ENCODE peak calls at places on chromosomes 16 and 17, in seven cellular contexts. One of them, this sample, is unnamed.

GRCh38 chr17:51598824-51599223 is 338.5 kb downstream of the UTP18 start:
- DNase-seq in AML-193: no peak
- DNase-seq in activated CD4-positive, alpha-beta T cell treated with anti-CD3 and anti-CD28 coated beads, Interleukin-2, amount 50 U/mL, for 1 hour: no peak
- DNase-seq in cardiac muscle cell: no peak
- DNase-seq in ascending aorta: no peak
- DNase-seq in stimulated activated CD8-positive, alpha-beta memory T cell treated with anti-CD3 and anti-CD28 coated beads, Interleukin-12 subunit alpha, Interleukin-12 subunit beta, amount 100 ng/mL, for 4 hours: no peak
- DNase-seq in NCI-H2029: no peak
- DNase-seq in this sample: no peak

GRCh38 chr17:28384281-28385036 is 13.0 kb downstream of the SARM1 start:
- DNase-seq in activated CD4-positive, alpha-beta T cell treated with anti-CD3 and anti-CD28 coated beads, Interleukin-2, amount 50 U/mL, for 1 hour: peak; percentile 56
- DNase-seq in AML-193: no peak
- DNase-seq in cardiac muscle cell: peak; percentile 48
- DNase-seq in stimulated activated CD8-positive, alpha-beta memory T cell treated with anti-CD3 and anti-CD28 coated beads, Interleukin-12 subunit alpha, Interleukin-12 subunit beta, amount 100 ng/mL, for 4 hours: peak; percentile 42
- DNase-seq in ascending aorta: peak; percentile 12
- DNase-seq in NCI-H2029: peak; percentile 71
- DNase-seq in this sample: peak; percentile 80

GRCh38 chr16:3691778-3692177 is 25.5 kb downstream of the TRAP1 start:
- DNase-seq in NCI-H2029: no peak
- DNase-seq in AML-193: no peak
- DNase-seq in cardiac muscle cell: no peak
- DNase-seq in activated CD4-positive, alpha-beta T cell treated with anti-CD3 and anti-CD28 coated beads, Interleukin-2, amount 50 U/mL, for 1 hour: no peak
- DNase-seq in stimulated activated CD8-positive, alpha-beta memory T cell treated with anti-CD3 and anti-CD28 coated beads, Interleukin-12 subunit alpha, Interleukin-12 subunit beta, amount 100 ng/mL, for 4 hours: no peak
- DNase-seq in ascending aorta: no peak
- DNase-seq in this sample: no peak

GRCh38 chr17:45784583-45785372 is 658 bp downstream of the CRHR1 start:
- DNase-seq in cardiac muscle cell: peak; percentile 47
- DNase-seq in ascending aorta: no peak
- DNase-seq in NCI-H2029: no peak
- DNase-seq in stimulated activated CD8-positive, alpha-beta memory T cell treated with anti-CD3 and anti-CD28 coated beads, Interleukin-12 subunit alpha, Interleukin-12 subunit beta, amount 100 ng/mL, for 4 hours: no peak
- DNase-seq in activated CD4-positive, alpha-beta T cell treated with anti-CD3 and anti-CD28 coated beads, Interleukin-2, amount 50 U/mL, for 1 hour: peak; percentile 33
- DNase-seq in AML-193: no peak
- DNase-seq in this sample: no peak

GRCh38 chr16:54540525-54541180 is 254.1 kb upstream of the IRX3 start:
- DNase-seq in AML-193: no peak
- DNase-seq in stimulated activated CD8-positive, alpha-beta memory T cell treated with anti-CD3 and anti-CD28 coated beads, Interleukin-12 subunit alpha, Interleukin-12 subunit beta, amount 100 ng/mL, for 4 hours: no peak
- DNase-seq in ascending aorta: no peak
- DNase-seq in cardiac muscle cell: no peak
- DNase-seq in NCI-H2029: no peak
- DNase-seq in activated CD4-positive, alpha-beta T cell treated with anti-CD3 and anti-CD28 coated beads, Interleukin-2, amount 50 U/mL, for 1 hour: no peak
- DNase-seq in this sample: no peak

GRCh38 chr16:28110074-28110473 is 46.6 kb upstream of the GSG1L start:
- DNase-seq in stimulated activated CD8-positive, alpha-beta memory T cell treated with anti-CD3 and anti-CD28 coated beads, Interleukin-12 subunit alpha, Interleukin-12 subunit beta, amount 100 ng/mL, for 4 hours: no peak
- DNase-seq in AML-193: no peak
- DNase-seq in ascending aorta: no peak
- DNase-seq in cardiac muscle cell: no peak
- DNase-seq in NCI-H2029: no peak
- DNase-seq in activated CD4-positive, alpha-beta T cell treated with anti-CD3 and anti-CD28 coated beads, Interleukin-2, amount 50 U/mL, for 1 hour: no peak
- DNase-seq in this sample: no peak

GRCh38 chr16:27286446-27286845 is 17.9 kb upstream of the NSMCE1 start:
- DNase-seq in ascending aorta: no peak
- DNase-seq in activated CD4-positive, alpha-beta T cell treated with anti-CD3 and anti-CD28 coated beads, Interleukin-2, amount 50 U/mL, for 1 hour: no peak
- DNase-seq in cardiac muscle cell: no peak
- DNase-seq in AML-193: no peak
- DNase-seq in NCI-H2029: no peak
- DNase-seq in stimulated activated CD8-positive, alpha-beta memory T cell treated with anti-CD3 and anti-CD28 coated beads, Interleukin-12 subunit alpha, Interleukin-12 subunit beta, amount 100 ng/mL, for 4 hours: no peak
- DNase-seq in this sample: no peak

GRCh38 chr17:68011199-68011665 is 15.0 kb upstream of the C17orf58 start:
- DNase-seq in cardiac muscle cell: peak; percentile 63
- DNase-seq in NCI-H2029: no peak
- DNase-seq in activated CD4-positive, alpha-beta T cell treated with anti-CD3 and anti-CD28 coated beads, Interleukin-2, amount 50 U/mL, for 1 hour: peak; percentile 55
- DNase-seq in AML-193: peak; percentile 73
- DNase-seq in stimulated activated CD8-positive, alpha-beta memory T cell treated with anti-CD3 and anti-CD28 coated beads, Interleukin-12 subunit alpha, Interleukin-12 subunit beta, amount 100 ng/mL, for 4 hours: peak; percentile 24
- DNase-seq in ascending aorta: no peak
- DNase-seq in this sample: peak; percentile 31

GRCh38 chr16:79042886-79043285 is 557.7 kb downstream of the MAF start:
- DNase-seq in NCI-H2029: no peak
- DNase-seq in stimulated activated CD8-positive, alpha-beta memory T cell treated with anti-CD3 and anti-CD28 coated beads, Interleukin-12 subunit alpha, Interleukin-12 subunit beta, amount 100 ng/mL, for 4 hours: no peak
- DNase-seq in activated CD4-positive, alpha-beta T cell treated with anti-CD3 and anti-CD28 coated beads, Interleukin-2, amount 50 U/mL, for 1 hour: peak; percentile 1
- DNase-seq in AML-193: no peak
- DNase-seq in cardiac muscle cell: no peak
- DNase-seq in ascending aorta: no peak
- DNase-seq in this sample: no peak

GRCh38 chr17:35849469-35850348 is 19.0 kb downstream of the HEATR9 start:
- DNase-seq in stimulated activated CD8-positive, alpha-beta memory T cell treated with anti-CD3 and anti-CD28 coated beads, Interleukin-12 subunit alpha, Interleukin-12 subunit beta, amount 100 ng/mL, for 4 hours: peak; percentile 25
- DNase-seq in activated CD4-positive, alpha-beta T cell treated with anti-CD3 and anti-CD28 coated beads, Interleukin-2, amount 50 U/mL, for 1 hour: peak; percentile 41
- DNase-seq in ascending aorta: no peak
- DNase-seq in cardiac muscle cell: peak; percentile 80
- DNase-seq in NCI-H2029: peak; percentile 25
- DNase-seq in AML-193: peak; percentile 79
- DNase-seq in this sample: no peak

GRCh38 chr16:11857161-11857560 is 5.8 kb upstream of the RSL1D1 start:
- DNase-seq in NCI-H2029: no peak
- DNase-seq in ascending aorta: no peak
- DNase-seq in stimulated activated CD8-positive, alpha-beta memory T cell treated with anti-CD3 and anti-CD28 coated beads, Interleukin-12 subunit alpha, Interleukin-12 subunit beta, amount 100 ng/mL, for 4 hours: no peak
- DNase-seq in activated CD4-positive, alpha-beta T cell treated with anti-CD3 and anti-CD28 coated beads, Interleukin-2, amount 50 U/mL, for 1 hour: no peak
- DNase-seq in cardiac muscle cell: no peak
- DNase-seq in AML-193: no peak
- DNase-seq in this sample: no peak

GRCh38 chr17:55710410-55710809 is 12.3 kb downstream of the TMEM100 start:
- DNase-seq in stimulated activated CD8-positive, alpha-beta memory T cell treated with anti-CD3 and anti-CD28 coated beads, Interleukin-12 subunit alpha, Interleukin-12 subunit beta, amount 100 ng/mL, for 4 hours: no peak
- DNase-seq in NCI-H2029: no peak
- DNase-seq in AML-193: no peak
- DNase-seq in ascending aorta: no peak
- DNase-seq in cardiac muscle cell: no peak
- DNase-seq in activated CD4-positive, alpha-beta T cell treated with anti-CD3 and anti-CD28 coated beads, Interleukin-2, amount 50 U/mL, for 1 hour: no peak
- DNase-seq in this sample: no peak

GRCh38 chr17:45270828-45271418 is 9.0 kb upstream of the SPATA32 start:
- DNase-seq in AML-193: peak; percentile 23
- DNase-seq in cardiac muscle cell: peak; percentile 43
- DNase-seq in ascending aorta: no peak
- DNase-seq in NCI-H2029: no peak
- DNase-seq in activated CD4-positive, alpha-beta T cell treated with anti-CD3 and anti-CD28 coated beads, Interleukin-2, amount 50 U/mL, for 1 hour: peak; percentile 63
- DNase-seq in stimulated activated CD8-positive, alpha-beta memory T cell treated with anti-CD3 and anti-CD28 coated beads, Interleukin-12 subunit alpha, Interleukin-12 subunit beta, amount 100 ng/mL, for 4 hours: peak; percentile 19
- DNase-seq in this sample: no peak

GRCh38 chr17:10754109-10754508 is 24.3 kb upstream of the TMEM220 start:
- DNase-seq in cardiac muscle cell: peak; percentile 33
- DNase-seq in stimulated activated CD8-positive, alpha-beta memory T cell treated with anti-CD3 and anti-CD28 coated beads, Interleukin-12 subunit alpha, Interleukin-12 subunit beta, amount 100 ng/mL, for 4 hours: no peak
- DNase-seq in activated CD4-positive, alpha-beta T cell treated with anti-CD3 and anti-CD28 coated beads, Interleukin-2, amount 50 U/mL, for 1 hour: peak; percentile 16
- DNase-seq in AML-193: no peak
- DNase-seq in NCI-H2029: no peak
- DNase-seq in ascending aorta: no peak
- DNase-seq in this sample: no peak

GRCh38 chr17:21275579-21276339 is 8.8 kb upstream of the MAP2K3 start:
- DNase-seq in AML-193: peak; percentile 90
- DNase-seq in activated CD4-positive, alpha-beta T cell treated with anti-CD3 and anti-CD28 coated beads, Interleukin-2, amount 50 U/mL, for 1 hour: peak; percentile 95
- DNase-seq in cardiac muscle cell: peak; percentile 95
- DNase-seq in NCI-H2029: no peak
- DNase-seq in ascending aorta: peak; percentile 70
- DNase-seq in stimulated activated CD8-positive, alpha-beta memory T cell treated with anti-CD3 and anti-CD28 coated beads, Interleukin-12 subunit alpha, Interleukin-12 subunit beta, amount 100 ng/mL, for 4 hours: peak; percentile 93
- DNase-seq in this sample: peak; percentile 95

GRCh38 chr16:14024300-14024699 is 46.8 kb upstream of the MRTFB start:
- DNase-seq in stimulated activated CD8-positive, alpha-beta memory T cell treated with anti-CD3 and anti-CD28 coated beads, Interleukin-12 subunit alpha, Interleukin-12 subunit beta, amount 100 ng/mL, for 4 hours: no peak
- DNase-seq in cardiac muscle cell: no peak
- DNase-seq in activated CD4-positive, alpha-beta T cell treated with anti-CD3 and anti-CD28 coated beads, Interleukin-2, amount 50 U/mL, for 1 hour: no peak
- DNase-seq in AML-193: no peak
- DNase-seq in ascending aorta: no peak
- DNase-seq in NCI-H2029: no peak
- DNase-seq in this sample: no peak

GRCh38 chr16:57355898-57356414 is 2.6 kb upstream of the CCL22 start:
- DNase-seq in activated CD4-positive, alpha-beta T cell treated with anti-CD3 and anti-CD28 coated beads, Interleukin-2, amount 50 U/mL, for 1 hour: no peak
- DNase-seq in ascending aorta: no peak
- DNase-seq in NCI-H2029: no peak
- DNase-seq in cardiac muscle cell: no peak
- DNase-seq in AML-193: no peak
- DNase-seq in stimulated activated CD8-positive, alpha-beta memory T cell treated with anti-CD3 and anti-CD28 coated beads, Interleukin-12 subunit alpha, Interleukin-12 subunit beta, amount 100 ng/mL, for 4 hours: no peak
- DNase-seq in this sample: no peak

GRCh38 chr17:44108440-44109311 is 14.8 kb downstream of the HDAC5 start:
- DNase-seq in stimulated activated CD8-positive, alpha-beta memory T cell treated with anti-CD3 and anti-CD28 coated beads, Interleukin-12 subunit alpha, Interleukin-12 subunit beta, amount 100 ng/mL, for 4 hours: no peak
- DNase-seq in activated CD4-positive, alpha-beta T cell treated with anti-CD3 and anti-CD28 coated beads, Interleukin-2, amount 50 U/mL, for 1 hour: no peak
- DNase-seq in AML-193: no peak
- DNase-seq in NCI-H2029: no peak
- DNase-seq in ascending aorta: peak; percentile 90
- DNase-seq in cardiac muscle cell: no peak
- DNase-seq in this sample: peak; percentile 97

GRCh38 chr17:61395983-61396585 is 3.6 kb upstream of the TBX2 start:
- DNase-seq in cardiac muscle cell: peak; percentile 65
- DNase-seq in stimulated activated CD8-positive, alpha-beta memory T cell treated with anti-CD3 and anti-CD28 coated beads, Interleukin-12 subunit alpha, Interleukin-12 subunit beta, amount 100 ng/mL, for 4 hours: no peak
- DNase-seq in AML-193: no peak
- DNase-seq in NCI-H2029: no peak
- DNase-seq in activated CD4-positive, alpha-beta T cell treated with anti-CD3 and anti-CD28 coated beads, Interleukin-2, amount 50 U/mL, for 1 hour: no peak
- DNase-seq in ascending aorta: no peak
- DNase-seq in this sample: no peak

GRCh38 chr17:71173963-71174362 is 946.9 kb upstream of the SOX9 start:
- DNase-seq in cardiac muscle cell: no peak
- DNase-seq in stimulated activated CD8-positive, alpha-beta memory T cell treated with anti-CD3 and anti-CD28 coated beads, Interleukin-12 subunit alpha, Interleukin-12 subunit beta, amount 100 ng/mL, for 4 hours: no peak
- DNase-seq in AML-193: no peak
- DNase-seq in NCI-H2029: no peak
- DNase-seq in ascending aorta: no peak
- DNase-seq in activated CD4-positive, alpha-beta T cell treated with anti-CD3 and anti-CD28 coated beads, Interleukin-2, amount 50 U/mL, for 1 hour: no peak
- DNase-seq in this sample: no peak

GRCh38 chr16:30786936-30787612 is at the start of gene ZNF629:
- DNase-seq in AML-193: no peak
- DNase-seq in stimulated activated CD8-positive, alpha-beta memory T cell treated with anti-CD3 and anti-CD28 coated beads, Interleukin-12 subunit alpha, Interleukin-12 subunit beta, amount 100 ng/mL, for 4 hours: no peak
- DNase-seq in NCI-H2029: no peak
- DNase-seq in activated CD4-positive, alpha-beta T cell treated with anti-CD3 and anti-CD28 coated beads, Interleukin-2, amount 50 U/mL, for 1 hour: peak; percentile 11
- DNase-seq in cardiac muscle cell: peak; percentile 85
- DNase-seq in ascending aorta: no peak
- DNase-seq in this sample: peak; percentile 69

GRCh38 chr17:39143552-39144093 is 7.8 kb downstream of the PLXDC1 start:
- DNase-seq in cardiac muscle cell: no peak
- DNase-seq in NCI-H2029: no peak
- DNase-seq in AML-193: no peak
- DNase-seq in stimulated activated CD8-positive, alpha-beta memory T cell treated with anti-CD3 and anti-CD28 coated beads, Interleukin-12 subunit alpha, Interleukin-12 subunit beta, amount 100 ng/mL, for 4 hours: no peak
- DNase-seq in ascending aorta: no peak
- DNase-seq in activated CD4-positive, alpha-beta T cell treated with anti-CD3 and anti-CD28 coated beads, Interleukin-2, amount 50 U/mL, for 1 hour: no peak
- DNase-seq in this sample: no peak

GRCh38 chr17:47252209-47252608 is 1.4 kb upstream of the ITGB3 start:
- DNase-seq in activated CD4-positive, alpha-beta T cell treated with anti-CD3 and anti-CD28 coated beads, Interleukin-2, amount 50 U/mL, for 1 hour: no peak
- DNase-seq in NCI-H2029: no peak
- DNase-seq in stimulated activated CD8-positive, alpha-beta memory T cell treated with anti-CD3 and anti-CD28 coated beads, Interleukin-12 subunit alpha, Interleukin-12 subunit beta, amount 100 ng/mL, for 4 hours: no peak
- DNase-seq in AML-193: no peak
- DNase-seq in cardiac muscle cell: peak; percentile 59
- DNase-seq in ascending aorta: no peak
- DNase-seq in this sample: no peak

GRCh38 chr17:45941395-45941794 is 47.0 kb downstream of the MAPT start:
- DNase-seq in activated CD4-positive, alpha-beta T cell treated with anti-CD3 and anti-CD28 coated beads, Interleukin-2, amount 50 U/mL, for 1 hour: no peak
- DNase-seq in NCI-H2029: no peak
- DNase-seq in AML-193: no peak
- DNase-seq in stimulated activated CD8-positive, alpha-beta memory T cell treated with anti-CD3 and anti-CD28 coated beads, Interleukin-12 subunit alpha, Interleukin-12 subunit beta, amount 100 ng/mL, for 4 hours: no peak
- DNase-seq in ascending aorta: no peak
- DNase-seq in cardiac muscle cell: no peak
- DNase-seq in this sample: no peak

GRCh38 chr17:39217734-39218369 is 7.9 kb downstream of the STAC2 start:
- DNase-seq in ascending aorta: no peak
- DNase-seq in cardiac muscle cell: no peak
- DNase-seq in NCI-H2029: no peak
- DNase-seq in AML-193: no peak
- DNase-seq in activated CD4-positive, alpha-beta T cell treated with anti-CD3 and anti-CD28 coated beads, Interleukin-2, amount 50 U/mL, for 1 hour: no peak
- DNase-seq in stimulated activated CD8-positive, alpha-beta memory T cell treated with anti-CD3 and anti-CD28 coated beads, Interleukin-12 subunit alpha, Interleukin-12 subunit beta, amount 100 ng/mL, for 4 hours: no peak
- DNase-seq in this sample: no peak

GRCh38 chr17:82583720-82584234 is 64.2 kb downstream of the FOXK2 start:
- DNase-seq in NCI-H2029: no peak
- DNase-seq in ascending aorta: no peak
- DNase-seq in activated CD4-positive, alpha-beta T cell treated with anti-CD3 and anti-CD28 coated beads, Interleukin-2, amount 50 U/mL, for 1 hour: no peak
- DNase-seq in cardiac muscle cell: peak; percentile 29
- DNase-seq in AML-193: no peak
- DNase-seq in stimulated activated CD8-positive, alpha-beta memory T cell treated with anti-CD3 and anti-CD28 coated beads, Interleukin-12 subunit alpha, Interleukin-12 subunit beta, amount 100 ng/mL, for 4 hours: peak; percentile 56
- DNase-seq in this sample: no peak

GRCh38 chr17:55238931-55239297 is 25.8 kb upstream of the HLF start:
- DNase-seq in stimulated activated CD8-positive, alpha-beta memory T cell treated with anti-CD3 and anti-CD28 coated beads, Interleukin-12 subunit alpha, Interleukin-12 subunit beta, amount 100 ng/mL, for 4 hours: no peak
- DNase-seq in activated CD4-positive, alpha-beta T cell treated with anti-CD3 and anti-CD28 coated beads, Interleukin-2, amount 50 U/mL, for 1 hour: peak; percentile 11
- DNase-seq in ascending aorta: no peak
- DNase-seq in AML-193: no peak
- DNase-seq in cardiac muscle cell: peak; percentile 51
- DNase-seq in NCI-H2029: no peak
- DNase-seq in this sample: no peak

GRCh38 chr17:64534187-64534586 is 27.4 kb downstream of the CEP95 start:
- DNase-seq in NCI-H2029: no peak
- DNase-seq in activated CD4-positive, alpha-beta T cell treated with anti-CD3 and anti-CD28 coated beads, Interleukin-2, amount 50 U/mL, for 1 hour: no peak
- DNase-seq in stimulated activated CD8-positive, alpha-beta memory T cell treated with anti-CD3 and anti-CD28 coated beads, Interleukin-12 subunit alpha, Interleukin-12 subunit beta, amount 100 ng/mL, for 4 hours: no peak
- DNase-seq in ascending aorta: no peak
- DNase-seq in AML-193: peak; percentile 28
- DNase-seq in cardiac muscle cell: no peak
- DNase-seq in this sample: no peak

GRCh38 chr16:4698321-4699029 is 5.1 kb downstream of the NUDT16L1 start:
- DNase-seq in activated CD4-positive, alpha-beta T cell treated with anti-CD3 and anti-CD28 coated beads, Interleukin-2, amount 50 U/mL, for 1 hour: no peak
- DNase-seq in NCI-H2029: no peak
- DNase-seq in ascending aorta: no peak
- DNase-seq in AML-193: no peak
- DNase-seq in cardiac muscle cell: no peak
- DNase-seq in stimulated activated CD8-positive, alpha-beta memory T cell treated with anti-CD3 and anti-CD28 coated beads, Interleukin-12 subunit alpha, Interleukin-12 subunit beta, amount 100 ng/mL, for 4 hours: no peak
- DNase-seq in this sample: no peak

GRCh38 chr16:81456523-81457325 is 12.1 kb downstream of the CMIP start:
- DNase-seq in ascending aorta: no peak
- DNase-seq in activated CD4-positive, alpha-beta T cell treated with anti-CD3 and anti-CD28 coated beads, Interleukin-2, amount 50 U/mL, for 1 hour: no peak
- DNase-seq in cardiac muscle cell: no peak
- DNase-seq in stimulated activated CD8-positive, alpha-beta memory T cell treated with anti-CD3 and anti-CD28 coated beads, Interleukin-12 subunit alpha, Interleukin-12 subunit beta, amount 100 ng/mL, for 4 hours: no peak
- DNase-seq in AML-193: no peak
- DNase-seq in NCI-H2029: no peak
- DNase-seq in this sample: no peak